ENCODE peak calls at places on chromosome 19, in six cellular contexts. H is pancreas, G is lower leg skin, D is Panc1, S is mammary epithelial cell, X is A549. J is an unnamed sample.

GRCh38 chr19:33207040-33207620 is 13.0 kb downstream of the LRP3 start:
- DNase-seq in G (no peak), D (no peak), S (no peak), X (no peak), H (peak; percentile 74), J (no peak)

GRCh38 chr19:47100290-47100689 is 13.3 kb downstream of the ZC3H4 start:
- DNase-seq in X (peak; percentile 55), S (no peak), G (no peak), H (no peak), D (no peak), J (no peak)

GRCh38 chr19:4140237-4140711 is 13.2 kb upstream of the CREB3L3 start:
- DNase-seq in X (peak; percentile 89), D (no peak), G (no peak), S (peak; percentile 38), H (no peak), J (peak; percentile 21)

GRCh38 chr19:4754248-4754647 is 30.6 kb upstream of the DPP9 start:
- DNase-seq in H (no peak), D (no peak), G (no peak), S (no peak), X (no peak), J (no peak)

GRCh38 chr19:10797541-10798256 is 38.3 kb downstream of the TMED1 start:
- DNase-seq in X (no peak), D (no peak), G (no peak), H (no peak), S (no peak), J (no peak)

GRCh38 chr19:13102416-13102665 is 317 bp downstream of the LYL1 start:
- DNase-seq in H (no peak), X (no peak), G (no peak), D (no peak), S (no peak), J (no peak)

GRCh38 chr19:54073829-54074228 is 7.3 kb downstream of the TARM1 start:
- DNase-seq in G (no peak), S (no peak), H (no peak), X (no peak), D (no peak), J (no peak)

GRCh38 chr19:48636859-48637448 is at the start of gene DBP:
- DNase-seq in H (peak; percentile 88), X (peak; percentile 79), D (no peak), S (no peak), G (peak; percentile 94), J (no peak)

GRCh38 chr19:6509118-6509971 is 7.2 kb upstream of the TUBB4A start:
- DNase-seq in D (no peak), H (peak; percentile 94), G (peak; percentile 93), S (no peak), X (peak; percentile 19), J (no peak)

GRCh38 chr19:6076675-6077463 is 33.4 kb downstream of the RFX2 start:
- DNase-seq in H (no peak), S (peak; percentile 76), D (no peak), G (peak; percentile 86), X (peak; percentile 35), J (no peak)

GRCh38 chr19:44607049-44607448 is 6.3 kb upstream of the IGSF23 start:
- DNase-seq in S (no peak), D (no peak), H (no peak), X (peak; percentile 67), G (no peak), J (no peak)

GRCh38 chr19:13938361-13939027 is at the start of gene PODNL1:
- DNase-seq in G (no peak), H (peak; percentile 65), D (no peak), S (peak; percentile 53), X (no peak), J (no peak)

GRCh38 chr19:53131732-53132131 is 978 bp downstream of the ZNF415 start:
- DNase-seq in X (no peak), H (no peak), G (no peak), S (no peak), D (no peak), J (no peak)

GRCh38 chr19:44212865-44213346 is 574 bp downstream of the ZNF227 start:
- DNase-seq in D (no peak), X (peak; percentile 40), S (peak; percentile 27), G (no peak), H (no peak), J (no peak)

GRCh38 chr19:5997371-5997770 is 19.4 kb upstream of the RANBP3 start:
- DNase-seq in H (no peak), D (no peak), X (no peak), S (no peak), G (no peak), J (no peak)

GRCh38 chr19:9768175-9769112 is at the start of gene ZNF846:
- DNase-seq in D (peak; percentile 79), S (peak; percentile 95), X (peak; percentile 96), H (peak; percentile 97), G (peak; percentile 98), J (peak; percentile 95)

GRCh38 chr19:2613507-2614295 is 88.8 kb downstream of the GNG7 start:
- DNase-seq in D (no peak), H (peak; percentile 74), S (no peak), X (peak; percentile 41), G (peak; percentile 88), J (no peak)

GRCh38 chr19:12825259-12826131 is 8.9 kb downstream of the RTBDN start:
- DNase-seq in S (no peak), X (peak; percentile 57), H (no peak), G (no peak), D (no peak), J (no peak)

GRCh38 chr19:47132522-47132852 is 1.9 kb downstream of the SAE1 start:
- DNase-seq in X (no peak), G (no peak), H (no peak), S (no peak), D (no peak), J (no peak)

GRCh38 chr19:56076413-56076998 is 44.6 kb downstream of the ZNF787 start:
- DNase-seq in D (peak; percentile 32), H (no peak), G (no peak), S (peak; percentile 35), X (peak; percentile 70), J (no peak)

GRCh38 chr19:56069642-56070041 is 51.5 kb downstream of the ZNF787 start:
- DNase-seq in X (no peak), S (no peak), D (no peak), G (no peak), H (no peak), J (no peak)

GRCh38 chr19:56066152-56067023 is 54.7 kb downstream of the ZNF787 start:
- DNase-seq in H (peak; percentile 92), G (peak; percentile 90), D (peak; percentile 41), S (peak; percentile 26), X (peak; percentile 58), J (no peak)

DNA sequence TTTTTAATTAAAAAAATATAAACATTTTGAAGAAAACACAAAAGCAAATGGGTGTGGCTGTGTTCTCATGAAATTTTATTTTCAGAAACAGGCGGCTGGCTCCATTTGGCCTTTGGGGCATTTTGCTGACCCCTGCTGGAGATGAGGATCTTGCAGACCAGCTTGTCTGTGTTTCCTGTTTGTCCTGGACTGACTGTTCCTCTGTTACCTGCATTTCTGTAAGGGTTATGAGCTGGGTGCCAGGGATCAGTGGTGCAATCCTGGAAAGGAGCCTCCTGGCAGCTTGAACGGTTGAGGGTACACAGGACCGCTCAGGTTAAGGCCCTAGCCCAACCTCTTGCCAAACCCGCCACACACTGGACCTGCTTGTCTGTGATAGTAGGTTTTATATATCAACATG is 49.9 kb downstream of the ZNF787 start:
- DNase-seq in H (no peak), S (no peak), D (no peak), X (no peak), G (no peak), J (no peak)
- TF ChIP-seq CTCF in H (no peak), S (peak; percentile 11), D (peak; percentile 80), X (peak; percentile 13), G (no peak), J (peak; percentile 51)

GRCh38 chr19:55319786-55320185 is 5.4 kb downstream of the TMEM150B start:
- DNase-seq in D (no peak), G (no peak), X (no peak), H (no peak), S (no peak), J (no peak)
- H3K4me3 ChIP-seq in D (no peak overlapping the region), G (no peak overlapping the region), X (no peak overlapping the region), H (no peak overlapping the region), S (no peak overlapping the region), J (no peak overlapping the region)

DNA sequence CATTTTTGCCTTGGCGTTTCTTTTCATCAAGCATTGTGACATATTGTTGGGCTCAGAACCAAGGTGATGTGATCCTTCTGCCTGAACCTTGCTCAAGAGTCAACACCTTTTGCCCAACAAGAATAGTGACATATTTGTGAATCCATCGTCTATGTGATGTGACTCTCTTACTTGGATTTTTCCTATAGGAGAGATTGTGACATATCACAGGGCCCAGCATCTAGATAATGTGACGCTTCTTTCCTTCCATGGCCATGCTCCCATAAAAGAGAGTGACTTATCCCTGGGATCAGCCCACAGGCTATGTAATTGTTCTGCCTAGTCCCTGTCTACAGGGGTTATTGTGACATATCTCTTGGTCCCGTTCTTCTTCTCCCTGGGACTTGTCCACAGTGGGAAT is 8.5 kb upstream of the ZNF429 start:
- DNase-seq in D (no peak), X (no peak), G (no peak), S (no peak), H (no peak), J (no peak)
- TF ChIP-seq CTCF in D (no peak), X (no peak), G (no peak), S (no peak), H (no peak), J (no peak)

DNA sequence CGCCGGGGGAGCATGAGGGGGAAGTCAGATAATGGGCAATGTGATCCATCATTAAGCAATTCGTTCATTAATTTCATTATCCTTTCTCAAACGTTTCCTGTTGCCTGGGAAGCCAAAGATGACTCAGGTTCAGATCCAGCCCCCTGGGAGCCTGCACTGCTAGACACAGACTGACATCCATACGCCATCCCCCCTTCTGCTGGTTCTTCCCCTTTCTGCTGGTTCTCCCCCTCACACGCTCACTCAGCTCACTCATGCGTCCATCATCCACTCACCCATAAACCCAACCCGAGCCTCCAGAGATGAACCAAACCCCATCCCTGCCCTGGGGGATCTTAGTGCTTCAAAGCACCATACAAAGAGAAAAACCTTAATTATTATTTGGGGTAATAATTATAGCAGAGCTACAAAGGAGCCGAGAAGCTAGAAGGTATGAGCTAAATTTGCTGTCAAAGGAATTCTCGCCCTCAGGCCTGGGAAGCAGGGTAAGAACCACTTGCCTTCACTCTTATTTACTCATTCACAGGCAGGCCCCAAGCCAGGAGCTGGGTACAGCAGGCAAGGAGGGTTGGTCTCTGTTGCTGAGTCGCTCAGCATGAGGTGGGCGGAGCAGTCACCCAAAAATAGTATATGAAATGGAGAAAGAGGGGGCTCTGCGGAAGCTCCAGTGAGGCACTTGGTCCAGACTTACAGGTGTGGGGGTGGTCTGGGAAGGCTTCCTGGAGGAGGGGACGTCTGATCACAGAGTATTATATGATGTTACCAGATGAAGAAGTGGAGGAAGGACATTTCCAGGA is 7.0 kb upstream of the ZNF444 start:
- DNase-seq in D (no peak), H (no peak), S (peak; percentile 35), G (no peak), X (peak; percentile 32), J (no peak)
- H3K4me3 ChIP-seq in D (no peak overlapping the region), H (no peak overlapping the region), S (no peak overlapping the region), G (no peak overlapping the region), X (no peak overlapping the region), J (no peak overlapping the region)